ENCODE peak calls at places on chromosome 19, in five cellular contexts. G, K, V, M and P are unnamed samples.
A peak's percentile ranks its signal among the peaks of the same experiment; 100 is the strongest.

GRCh38 chr19:35779033-35779432 is 3.7 kb downstream of the ARHGAP33 start:
- DNase-seq in M (no peak), V (no peak), G (no peak), K (no peak), P (no peak)

GRCh38 chr19:8615022-8615421 is 4.5 kb upstream of the ADAMTS10 start:
- DNase-seq in V (no peak), M (no peak), G (no peak), K (no peak), P (no peak)

GRCh38 chr19:48424694-48425219 is 21.0 kb upstream of the GRWD1 start:
- DNase-seq in G (peak; percentile 60), M (no peak), K (no peak), V (peak; percentile 39), P (peak; percentile 53)

GRCh38 chr19:46784262-46785053 is 3.9 kb downstream of the SLC1A5 start:
- DNase-seq in M (peak; percentile 74), K (peak; percentile 80), V (peak; percentile 93), G (peak; percentile 67), P (peak; percentile 88)

GRCh38 chr19:8216357-8216756 is 7.2 kb downstream of the CERS4 start:
- DNase-seq in K (no peak), V (no peak), M (no peak), G (no peak), P (no peak)

GRCh38 chr19:51965583-51965982 is 21.1 kb downstream of the ZNF350 start:
- DNase-seq in M (no peak), K (no peak), G (no peak), V (no peak), P (no peak)

GRCh38 chr19:51712461-51713081 is 11.2 kb downstream of the HAS1 start:
- DNase-seq in M (peak; percentile 73), K (no peak), G (no peak), V (peak; percentile 27), P (peak; percentile 78)

GRCh38 chr19:8221161-8221560 is 12.0 kb downstream of the CERS4 start:
- DNase-seq in V (no peak), G (no peak), K (no peak), M (no peak), P (no peak)

GRCh38 chr19:43731854-43732253 is 16.0 kb downstream of the IRGC start:
- DNase-seq in M (no peak), K (no peak), G (no peak), V (peak; percentile 49), P (no peak)

GRCh38 chr19:12779162-12779993 is 4.0 kb upstream of the HOOK2 start:
- DNase-seq in M (peak; percentile 45), G (no peak), K (peak; percentile 61), V (peak; percentile 93), P (no peak)

GRCh38 chr19:12778905-12779161 is 3.5 kb upstream of the HOOK2 start:
- DNase-seq in G (no peak), K (no peak), M (no peak), V (no peak), P (no peak)

GRCh38 chr19:12778020-12778904 is 2.9 kb upstream of the HOOK2 start:
- DNase-seq in G (peak; percentile 37), K (no peak), M (peak; percentile 56), V (peak; percentile 78), P (peak; percentile 63)

GRCh38 chr19:12774588-12775555 is at the start of gene HOOK2:
- DNase-seq in G (peak; percentile 70), K (no peak), V (no peak), M (peak; percentile 37), P (peak; percentile 98)

GRCh38 chr19:12777217-12778019 is 2.1 kb upstream of the HOOK2 start:
- DNase-seq in M (peak; percentile 89), G (peak; percentile 74), K (peak; percentile 50), V (peak; percentile 81), P (peak; percentile 84)
- H2AFZ ChIP-seq in M (peak overlapping the region; percentile 27), G (peak overlapping the region; percentile 83), K (no peak overlapping the region), V (peak overlapping the region; percentile 49), P (no peak overlapping the region)

GRCh38 chr19:30385666-30386065 is 13.5 kb downstream of the ZNF536 start:
- DNase-seq in V (no peak), K (no peak), M (no peak), G (no peak), P (no peak)
- H3K27me3 ChIP-seq in V (no peaks in the 10 kb centered on the region), K (peaks cover 3% of the 10 kb centered on the region), M (no peaks in the 10 kb centered on the region), G (no peaks in the 10 kb centered on the region), P (no peaks in the 10 kb centered on the region)

GRCh38 chr19:50433201-50434180 is 799 bp downstream of the MYBPC2 start:
- DNase-seq in K (no peak), M (no peak), G (no peak), V (no peak), P (no peak)
- H2AFZ ChIP-seq in K (no peak overlapping the region), M (peak overlapping the region; percentile 65), G (no peak overlapping the region), V (no peak overlapping the region), P (no peak overlapping the region)

DNA sequence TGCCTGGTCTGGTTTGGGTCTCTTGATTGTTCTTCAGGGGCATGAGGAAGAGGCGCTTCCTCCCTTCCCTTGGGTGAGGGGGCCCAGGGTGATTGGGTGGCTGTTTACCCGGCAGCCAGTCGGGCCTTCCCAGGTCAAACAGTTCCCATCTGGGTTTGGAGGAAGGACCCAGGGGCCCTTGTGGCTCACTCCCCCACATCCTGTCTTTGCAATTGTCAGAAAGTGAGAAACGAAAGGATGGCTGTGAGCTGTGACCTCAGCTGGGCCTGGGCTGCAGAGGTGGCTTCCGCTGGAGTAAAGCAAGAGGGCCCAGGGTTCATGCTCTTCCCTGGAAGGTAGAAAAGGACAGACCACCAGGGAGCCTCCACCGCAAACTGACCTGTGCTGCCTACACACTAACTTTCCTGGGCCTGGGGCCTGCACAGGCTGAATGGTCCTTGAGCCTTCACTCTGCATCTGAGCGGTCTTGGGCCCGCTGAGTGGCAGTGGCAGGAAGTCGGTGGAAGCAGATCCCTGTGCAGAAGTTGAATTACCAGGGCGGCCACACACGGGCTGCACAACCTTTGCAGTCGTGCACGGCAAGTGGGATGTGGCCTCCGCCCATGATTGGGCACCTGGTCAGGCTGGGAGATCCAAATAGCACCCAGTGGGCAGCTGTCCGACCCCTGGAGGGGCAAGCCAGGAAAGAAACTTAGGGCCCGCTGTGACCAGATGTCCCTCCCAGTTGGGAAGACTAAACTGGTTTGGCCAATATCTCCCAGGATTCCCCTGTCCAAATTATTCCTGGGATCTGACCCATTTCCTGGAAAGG is 5.3 kb upstream of the CD79A start:
- DNase-seq in V (no peak), M (no peak), G (no peak), K (no peak), P (no peak)
- H3K27me3 ChIP-seq in V (no peaks in the 10 kb centered on the region), M (peaks cover 4% of the 10 kb centered on the region), G (no peaks in the 10 kb centered on the region), K (no peaks in the 10 kb centered on the region), P (no peaks in the 10 kb centered on the region)

GRCh38 chr19:15829277-15829770 is 13.9 kb upstream of the OR10H1 start:
- DNase-seq in K (no peak), G (no peak), M (no peak), V (no peak), P (no peak)

GRCh38 chr19:15829786-15830185 is 14.3 kb upstream of the OR10H1 start:
- DNase-seq in G (no peak), V (no peak), K (no peak), M (no peak), P (no peak)

GRCh38 chr19:15828121-15828620 is 12.7 kb upstream of the OR10H1 start:
- DNase-seq in G (peak; percentile 64), M (no peak), K (no peak), V (no peak), P (no peak)

GRCh38 chr19:15820646-15821045 is 5.2 kb upstream of the OR10H1 start:
- DNase-seq in M (no peak), K (no peak), V (no peak), G (no peak), P (no peak)

GRCh38 chr19:15825753-15826152 is 10.3 kb upstream of the OR10H1 start:
- DNase-seq in V (no peak), G (no peak), M (no peak), K (no peak), P (no peak)
- H2AFZ ChIP-seq in V (no peak overlapping the region), G (no peak overlapping the region), M (no peak overlapping the region), K (no peak overlapping the region), P (no peak overlapping the region)

GRCh38 chr19:29842471-29843179 is 30.8 kb downstream of the CCNE1 start:
- DNase-seq in G (no peak), V (no peak), K (no peak), M (no peak), P (no peak)

GRCh38 chr19:29841559-29842367 is 30.0 kb downstream of the CCNE1 start:
- DNase-seq in G (peak; percentile 35), M (peak; percentile 53), K (peak; percentile 91), V (no peak), P (peak; percentile 78)

GRCh38 chr19:29841209-29841558 is 29.4 kb downstream of the CCNE1 start:
- DNase-seq in K (peak; percentile 54), M (no peak), G (no peak), V (no peak), P (no peak)

GRCh38 chr19:29837448-29837961 is 25.7 kb downstream of the CCNE1 start:
- DNase-seq in V (no peak), G (no peak), K (no peak), M (no peak), P (no peak)

GRCh38 chr19:29840066-29840950 is 28.5 kb downstream of the CCNE1 start:
- DNase-seq in V (no peak), G (no peak), K (no peak), M (no peak), P (no peak)
- H3K27me3 ChIP-seq in V (peaks cover 12% of the 10 kb centered on the region), G (peaks cover 40% of the 10 kb centered on the region), K (no peaks in the 10 kb centered on the region), M (peaks cover 26% of the 10 kb centered on the region), P (no peaks in the 10 kb centered on the region)

DNA sequence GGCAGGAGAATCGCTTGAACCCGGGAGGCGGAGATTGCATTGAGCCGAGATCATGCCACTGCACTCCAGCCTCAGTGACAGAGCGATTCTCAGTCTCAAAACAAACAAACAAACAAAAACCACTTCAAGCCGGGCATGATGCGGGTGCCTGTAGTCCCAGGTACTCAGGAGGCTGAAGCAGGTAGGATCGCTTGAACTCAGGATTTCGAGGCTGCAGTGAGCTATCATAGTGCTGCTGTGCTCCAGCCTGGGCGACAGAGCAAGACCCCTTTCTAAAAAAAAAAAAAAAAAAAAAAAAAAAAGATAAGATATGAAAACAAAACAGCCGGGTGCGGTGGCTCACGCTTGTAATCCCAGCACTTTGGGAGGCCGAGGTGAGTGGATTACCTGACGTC is 12.9 kb downstream of the PPP1R14A start:
- DNase-seq in V (no peak), M (no peak), K (no peak), G (no peak), P (no peak)
- H2AFZ ChIP-seq in V (no peak overlapping the region), M (peak overlapping the region; percentile 87), K (no peak overlapping the region), G (peak overlapping the region; percentile 95), P (no peak overlapping the region)

GRCh38 chr19:9901020-9901419 is 35.3 kb downstream of the OLFM2 start:
- DNase-seq in M (no peak), V (no peak), K (no peak), G (no peak), P (no peak)
- H3K27me3 ChIP-seq in M (no peaks in the 10 kb centered on the region), V (no peaks in the 10 kb centered on the region), K (peaks cover 17% of the 10 kb centered on the region), G (peaks cover 39% of the 10 kb centered on the region), P (no peaks in the 10 kb centered on the region)